ENCODE peak calls at places on chromosome 18, in seven cellular contexts. W is A549, D is tibial artery, N is adrenal gland, H is H9, S is stomach, Y is left ventricle myocardium inferior. O is an unnamed sample.

GRCh38 chr18:48815182-48815520 is 135.6 kb downstream of the SMAD7 start:
- DNase-seq in W (no peak), D (peak; percentile 64), N (no peak), H (no peak), S (no peak), Y (no peak), O (no peak)

GRCh38 chr18:34704823-34705222 is 5.3 kb upstream of the DTNA start:
- DNase-seq in W (no peak), D (no peak), N (no peak), H (no peak), S (no peak), Y (no peak), O (no peak)

GRCh38 chr18:79942786-79943607 is 8.5 kb downstream of the SLC66A2 start:
- DNase-seq in W (no peak), D (peak; percentile 48), N (no peak), H (peak; percentile 25), S (peak; percentile 28), Y (no peak), O (no peak)

GRCh38 chr18:26185267-26185666 is 41.0 kb upstream of the TAF4B start:
- DNase-seq in W (peak; percentile 55), D (no peak), N (no peak), H (no peak), S (no peak), Y (no peak), O (no peak)

GRCh38 chr18:6546229-6546628 is 131.5 kb upstream of the L3MBTL4 start:
- DNase-seq in W (no peak), D (no peak), N (peak; percentile 26), H (no peak), S (no peak), Y (no peak), O (no peak)

GRCh38 chr18:8730080-8730827 is 24.9 kb downstream of the MTCL1 start:
- DNase-seq in W (peak; percentile 92), D (peak; percentile 66), N (peak; percentile 58), H (no peak), S (peak; percentile 65), Y (peak; percentile 59), O (no peak)

GRCh38 chr18:13376841-13377351 is 158.3 kb downstream of the LDLRAD4 start:
- DNase-seq in W (no peak), D (no peak), N (no peak), H (no peak), S (no peak), Y (no peak), O (no peak)

GRCh38 chr18:79575891-79576685 is 103.5 kb upstream of the CTDP1 start:
- DNase-seq in W (no peak), D (peak; percentile 56), N (no peak), H (peak; percentile 40), S (peak; percentile 78), Y (peak; percentile 64), O (no peak)

GRCh38 chr18:62455222-62455621 is 67.6 kb upstream of the ZCCHC2 start:
- DNase-seq in W (no peak), D (no peak), N (no peak), H (no peak), S (no peak), Y (no peak), O (no peak)

GRCh38 chr18:79260510-79260909 is 135.2 kb upstream of the NFATC1 start:
- DNase-seq in W (no peak), D (no peak), N (no peak), H (no peak), S (no peak), Y (no peak), O (no peak)

GRCh38 chr18:79962311-79962710 is 2.1 kb upstream of the HSBP1L1 start:
- DNase-seq in W (no peak), D (no peak), N (no peak), H (no peak), S (no peak), Y (no peak), O (no peak)

GRCh38 chr18:2982452-2983172 is 30.3 kb downstream of the LPIN2 start:
- DNase-seq in W (peak; percentile 41), D (no peak), N (no peak), H (no peak), S (no peak), Y (no peak), O (no peak)

GRCh38 chr18:68316636-68317035 is 398.3 kb downstream of the TMX3 start:
- DNase-seq in W (no peak), D (no peak), N (no peak), H (no peak), S (no peak), Y (no peak), O (no peak)

GRCh38 chr18:33495278-33495677 is 54.8 kb upstream of the CCDC178 start:
- DNase-seq in W (peak; percentile 16), D (no peak), N (no peak), H (peak; percentile 66), S (no peak), Y (no peak), O (no peak)

GRCh38 chr18:54590945-54591344 is at the start of gene DYNAP:
- DNase-seq in W (no peak), D (no peak), N (no peak), H (no peak), S (no peak), Y (no peak), O (no peak)

GRCh38 chr18:13823707-13824395 is at the start of gene MC5R:
- DNase-seq in W (peak; percentile 21), D (peak; percentile 72), N (peak; percentile 68), H (peak; percentile 76), S (peak; percentile 72), Y (peak; percentile 61), O (no peak)

GRCh38 chr18:36307513-36307912 is 10.0 kb downstream of the FHOD3 start:
- DNase-seq in W (no peak), D (no peak), N (no peak), H (no peak), S (no peak), Y (no peak), O (no peak)

GRCh38 chr18:48874233-48874632 is 76.5 kb downstream of the SMAD7 start:
- DNase-seq in W (no peak), D (peak; percentile 66), N (no peak), H (no peak), S (no peak), Y (no peak), O (no peak)

GRCh38 chr18:741931-742512 is 29.6 kb upstream of the ENOSF1 start:
- DNase-seq in W (peak; percentile 47), D (no peak), N (no peak), H (no peak), S (no peak), Y (no peak), O (no peak)

GRCh38 chr18:14767474-14767873 is 19.5 kb downstream of the ANKRD30B start:
- DNase-seq in W (no peak), D (no peak), N (no peak), H (no peak), S (no peak), Y (no peak), O (no peak)

GRCh38 chr18:77074431-77074830 is 58.2 kb downstream of the MBP start:
- DNase-seq in W (no peak), D (no peak), N (no peak), H (peak; percentile 8), S (no peak), Y (no peak), O (no peak)

GRCh38 chr18:77077836-77078456 is 54.6 kb downstream of the MBP start:
- DNase-seq in W (no peak), D (no peak), N (no peak), H (no peak), S (no peak), Y (no peak), O (no peak)

GRCh38 chr18:77077401-77077800 is 55.2 kb downstream of the MBP start:
- DNase-seq in W (no peak), D (no peak), N (no peak), H (peak; percentile 12), S (no peak), Y (no peak), O (no peak)

GRCh38 chr18:77078671-77079070 is 53.9 kb downstream of the MBP start:
- DNase-seq in W (no peak), D (no peak), N (no peak), H (no peak), S (no peak), Y (no peak), O (no peak)

GRCh38 chr18:77076111-77076510 is 56.5 kb downstream of the MBP start:
- DNase-seq in W (no peak), D (no peak), N (no peak), H (no peak), S (no peak), Y (no peak), O (no peak)
- H3K4me1 ChIP-seq in W (peaks cover 66% of the 10 kb centered on the region), D (no peaks in the 10 kb centered on the region), N (no peaks in the 10 kb centered on the region), H (peaks cover 3% of the 10 kb centered on the region), S (peaks cover 80% of the 10 kb centered on the region), Y (peaks cover 76% of the 10 kb centered on the region), O (peaks cover 16% of the 10 kb centered on the region)

DNA sequence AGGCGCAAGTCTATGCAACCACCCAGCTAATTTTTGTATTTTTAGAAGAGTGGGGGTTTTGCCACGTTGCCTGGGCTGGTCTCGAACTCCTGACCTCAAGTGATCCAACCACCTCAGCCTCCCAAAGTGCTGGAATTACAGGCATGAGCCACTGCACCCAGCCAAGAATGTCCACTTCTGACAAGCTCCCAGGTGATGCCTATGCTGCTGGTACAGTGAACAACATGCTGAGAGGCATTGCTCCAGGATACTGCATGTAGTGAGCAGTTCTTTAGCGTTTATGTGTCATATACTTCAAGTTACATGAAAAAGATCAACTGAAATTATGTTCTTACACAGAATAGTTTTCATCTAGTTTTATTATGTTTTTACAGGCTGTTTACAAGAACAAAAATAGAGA is 17.2 kb upstream of the ELAC1 start:
- DNase-seq in W (no peak), D (no peak), N (no peak), H (no peak), S (no peak), Y (no peak), O (no peak)
- TF ChIP-seq CTCF in W (no peak), D (no peak), N (no peak), H (no peak), S (no peak), Y (no peak), O (no peak)

GRCh38 chr18:77619523-77619922 is 369.9 kb downstream of the GALR1 start:
- DNase-seq in W (no peak), D (no peak), N (no peak), H (no peak), S (no peak), Y (no peak), O (no peak)
- H3K27ac ChIP-seq in W (no peak overlapping the region), D (no peak overlapping the region), N (no peak overlapping the region), H (no peak overlapping the region), S (no peak overlapping the region), Y (peak overlapping the region; percentile 70), O (no peak overlapping the region)

GRCh38 chr18:50099725-50100414 is 95.1 kb downstream of the MYO5B start:
- DNase-seq in W (no peak), D (no peak), N (no peak), H (no peak), S (no peak), Y (no peak), O (no peak)

GRCh38 chr18:50105027-50105426 is 89.9 kb downstream of the MYO5B start:
- DNase-seq in W (no peak), D (no peak), N (no peak), H (no peak), S (no peak), Y (no peak), O (no peak)

GRCh38 chr18:50107468-50107867 is 87.5 kb downstream of the MYO5B start:
- DNase-seq in W (no peak), D (no peak), N (no peak), H (no peak), S (no peak), Y (no peak), O (no peak)

GRCh38 chr18:50104421-50104820 is 90.5 kb downstream of the MYO5B start:
- DNase-seq in W (no peak), D (no peak), N (no peak), H (no peak), S (no peak), Y (no peak), O (no peak)
- H3K4me1 ChIP-seq in W (no peaks in the 10 kb centered on the region), D (no peaks in the 10 kb centered on the region), N (no peaks in the 10 kb centered on the region), H (no peaks in the 10 kb centered on the region), S (no peaks in the 10 kb centered on the region), Y (no peaks in the 10 kb centered on the region), O (no peaks in the 10 kb centered on the region)